ENCODE peak calls at places on chromosomes 11 and 22, in ten cellular contexts. Q is suprapubic skin, Z is heart right ventricle, B is mucosa of descending colon, F is SK-N-SH, A is mammary epithelial cell, E is heart left ventricle, W is spleen, L is epithelial cell of proximal tubule, G is skeletal muscle cell. C is an unnamed sample.

GRCh38 chr11:103699216-103699615 is 337.2 kb upstream of the DDI1 start:
- DNase-seq in Q (no peak), Z (no peak), B (no peak), F (no peak), A (no peak), E (no peak), W (no peak), L (no peak), G (no peak), C (no peak)

GRCh38 chr11:65777821-65778361 is 2.9 kb downstream of the AP5B1 start:
- DNase-seq in Q (peak), Z (no peak), B (no peak), F (peak), A (no peak), E (no peak), W (peak), L (no peak), G (no peak), C (no peak)

GRCh38 chr11:113436672-113437252 is 38.4 kb downstream of the DRD2 start:
- DNase-seq in Q (no peak), Z (no peak), B (no peak), F (peak), A (no peak), E (no peak), W (no peak), L (no peak), G (no peak), C (no peak)

GRCh38 chr11:70203749-70204465 is 811 bp downstream of the FADD start:
- DNase-seq in Q (no peak), Z (peak), B (peak), F (peak), A (peak), E (peak), W (peak), L (no peak), G (peak), C (peak)

GRCh38 chr11:8060801-8061554 is 20.0 kb upstream of the TUB start:
- DNase-seq in Q (no peak), Z (no peak), B (no peak), F (no peak), A (peak), E (no peak), W (peak), L (no peak), G (peak), C (peak)

GRCh38 chr11:83957038-83957900 is 671.1 kb upstream of the CCDC90B start:
- DNase-seq in Q (no peak), Z (no peak), B (no peak), F (no peak), A (no peak), E (no peak), W (no peak), L (no peak), G (no peak), C (no peak)

GRCh38 chr11:45332486-45332934 is 46.4 kb upstream of the SYT13 start:
- DNase-seq in Q (no peak), Z (peak), B (no peak), F (peak), A (no peak), E (peak), W (no peak), L (no peak), G (no peak), C (no peak)

GRCh38 chr22:38173156-38173906 is 8.3 kb downstream of the PLA2G6 start:
- DNase-seq in Q (no peak), Z (no peak), B (no peak), F (no peak), A (no peak), E (no peak), W (no peak), L (no peak), G (no peak), C (no peak)

GRCh38 chr22:42468841-42469240 is 36.6 kb upstream of the NFAM1 start:
- DNase-seq in Q (no peak), Z (no peak), B (no peak), F (no peak), A (peak), E (no peak), W (no peak), L (no peak), G (no peak), C (no peak)

GRCh38 chr22:20857838-20858614 is 585 bp downstream of the PI4KA start:
- DNase-seq in Q (peak), Z (peak), B (peak), F (peak), A (peak), E (peak), W (peak), L (no peak), G (peak), C (peak)

GRCh38 chr11:13772223-13773046 is 104.0 kb downstream of the FAR1 start:
- DNase-seq in Q (no peak), Z (peak), B (no peak), F (peak), A (peak), E (peak), W (no peak), L (peak), G (peak), C (no peak)

GRCh38 chr11:123047265-123047946 is 14.5 kb downstream of the HSPA8 start:
- DNase-seq in Q (peak), Z (no peak), B (no peak), F (no peak), A (no peak), E (no peak), W (no peak), L (no peak), G (no peak), C (no peak)
- H3K4me3 ChIP-seq in Q (no peak), Z (no peak), B (no peak), F (no peak), A (no peak), E (no peak), W (no peak), L (no peak), G (no peak), C (no peak)

DNA sequence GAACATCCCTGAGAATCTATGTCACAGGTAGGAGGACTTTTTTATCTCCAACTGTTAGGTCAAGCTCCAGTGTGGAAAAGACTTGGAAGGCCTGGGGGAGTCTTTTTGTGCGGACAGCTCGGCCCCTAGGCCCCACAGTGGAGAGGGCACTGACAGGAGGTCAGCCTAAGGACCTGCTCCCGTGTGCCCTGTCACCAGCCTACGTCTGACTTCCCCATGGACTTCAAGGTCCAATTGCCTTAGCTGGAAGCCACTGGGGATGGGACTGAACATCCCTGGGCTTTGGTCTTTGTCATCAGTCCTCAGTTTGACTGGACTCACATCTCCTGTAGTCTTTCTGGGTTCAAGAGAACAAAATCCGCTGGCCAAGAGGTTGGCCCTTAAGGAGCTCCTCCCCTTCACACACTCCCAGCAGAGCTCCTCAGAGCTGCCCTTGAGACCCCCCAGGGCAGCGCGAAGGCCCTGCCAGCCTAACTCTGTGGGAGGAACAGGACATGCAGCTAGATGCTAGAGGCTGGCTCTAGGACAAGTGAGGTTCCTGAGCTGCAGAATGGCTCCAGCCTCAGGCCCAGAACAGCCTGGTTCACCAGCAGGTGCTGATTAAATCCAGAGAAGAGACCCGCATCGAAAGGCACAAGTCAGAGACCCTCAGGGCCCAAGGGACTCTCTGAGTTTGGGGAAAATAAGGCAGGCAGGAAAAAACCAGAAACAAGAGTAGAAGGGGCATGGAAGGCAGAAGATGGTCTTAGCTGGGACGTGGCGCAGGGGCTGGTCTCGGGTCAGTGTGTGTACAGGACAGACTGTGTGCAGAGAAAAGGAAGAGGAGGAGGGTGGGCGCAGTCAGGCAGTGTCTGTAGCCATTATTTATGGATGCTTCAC is 31.6 kb downstream of the PPP2R1B start:
- DNase-seq in Q (no peak), Z (no peak), B (no peak), F (peak), A (no peak), E (no peak), W (peak), L (no peak), G (no peak), C (no peak)
- H3K4me3 ChIP-seq in Q (peak), Z (peak), B (no peak), F (peak), A (no peak), E (no peak), W (peak), L (peak), G (no peak), C (peak)

GRCh38 chr11:32830413-32830738 is 649 bp downstream of the PRRG4 start:
- DNase-seq in Q (no peak), Z (no peak), B (no peak), F (no peak), A (peak), E (no peak), W (no peak), L (peak), G (no peak), C (no peak)
- H3K4me3 ChIP-seq in Q (peak), Z (peak), B (no peak), F (peak), A (peak), E (peak), W (peak), L (peak), G (peak), C (peak)

GRCh38 chr11:3178349-3178748 is 13.2 kb upstream of the OSBPL5 start:
- DNase-seq in Q (no peak), Z (no peak), B (no peak), F (no peak), A (no peak), E (no peak), W (no peak), L (no peak), G (no peak), C (no peak)
- H3K4me3 ChIP-seq in Q (no peak), Z (no peak), B (no peak), F (no peak), A (no peak), E (no peak), W (no peak), L (no peak), G (no peak), C (no peak)

DNA sequence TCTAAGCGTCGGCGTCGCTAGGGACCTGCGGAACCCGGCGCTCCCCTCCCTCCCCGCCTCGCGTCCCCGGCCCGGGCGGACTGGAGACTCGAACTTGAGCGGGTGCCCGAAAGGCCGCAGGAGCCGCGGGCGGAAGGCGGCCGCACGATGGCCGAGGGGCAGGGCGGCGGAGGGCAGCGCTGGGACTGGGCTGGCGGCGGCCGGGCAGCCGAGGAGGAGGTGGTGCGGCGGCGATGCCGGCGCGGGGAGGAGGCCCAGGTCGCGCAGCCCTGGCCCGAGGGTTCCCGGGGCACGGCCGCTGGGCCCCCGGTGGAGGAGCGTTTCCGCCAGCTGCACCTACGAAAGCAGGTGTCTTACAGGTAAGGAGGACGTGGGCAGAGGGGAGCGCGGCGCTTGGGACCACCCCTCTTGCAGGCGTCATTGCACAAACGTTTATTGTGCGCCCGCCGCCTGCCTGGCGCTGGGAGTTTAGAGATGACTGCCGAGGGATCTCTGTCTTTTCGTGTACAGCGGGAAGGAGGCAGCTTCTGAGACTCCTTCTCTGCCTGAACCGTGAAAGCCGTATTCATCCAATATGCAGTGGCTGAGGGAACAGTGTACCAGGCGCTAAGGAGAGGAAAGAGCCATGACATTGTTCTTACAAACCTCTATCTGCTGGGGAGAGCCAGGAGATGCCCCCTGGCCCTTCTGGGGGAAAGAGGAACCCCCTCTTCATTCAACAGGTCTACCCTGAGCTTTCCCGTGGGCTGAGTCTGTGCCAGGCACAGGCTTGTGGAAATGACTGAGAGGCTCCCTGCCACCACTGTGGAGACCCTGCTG is 13.9 kb upstream of the DGKZ start:
- DNase-seq in Q (no peak), Z (no peak), B (no peak), F (peak), A (no peak), E (no peak), W (peak), L (no peak), G (no peak), C (no peak)
- H3K4me3 ChIP-seq in Q (peak), Z (peak), B (no peak), F (peak), A (peak), E (peak), W (peak), L (no peak), G (peak), C (peak)

C was measured in right atrium auricular region.